ENCODE peak calls at places on chromosomes 2 and 18, in six cellular contexts. N is GM23248; D is activated CD4-positive, alpha-beta T cell treated with anti-CD3 and anti-CD28 coated beads, Interleukin-2, amount 10 ng/mL, durations not matched to agents 7 days and 5 days; O is NCI-H510A; Z is CD4-positive, alpha-beta memory T cell; L is progenitor cell of endocrine pancreas. V is an unnamed sample.

GRCh38 chr2:224412064-224412921 is 10.4 kb upstream of the FAM124B start:
- DNase-seq in O (no peak), L (no peak), Z (no peak), N (peak; percentile 84), D (no peak), V (no peak)

GRCh38 chr2:82636411-82637020 is 1822.6 kb downstream of the SUCLG1 start:
- DNase-seq in Z (no peak), N (no peak), L (no peak), O (no peak), D (no peak), V (no peak)

GRCh38 chr2:233426619-233427342 is 72.5 kb downstream of the DGKD start:
- DNase-seq in L (no peak), O (no peak), Z (no peak), N (peak; percentile 78), D (peak; percentile 14), V (no peak)

GRCh38 chr2:23078799-23079434 is 306.1 kb upstream of the KLHL29 start:
- DNase-seq in Z (no peak), O (no peak), D (no peak), N (no peak), L (no peak), V (no peak)

GRCh38 chr2:182540236-182540635 is 113.4 kb upstream of the PDE1A start:
- DNase-seq in Z (no peak), L (no peak), N (no peak), D (no peak), O (peak; percentile 16), V (no peak)

GRCh38 chr2:142321706-142322280 is 191.0 kb upstream of the LRP1B start:
- DNase-seq in Z (no peak), N (no peak), O (no peak), L (no peak), D (no peak), V (no peak)

GRCh38 chr2:75065402-75066008 is 107.1 kb downstream of the POLE4 start:
- DNase-seq in L (no peak), O (no peak), D (no peak), Z (no peak), N (peak; percentile 64), V (no peak)

GRCh38 chr2:113124984-113125855 is 2.2 kb upstream of the IL1RN start:
- DNase-seq in D (no peak), O (no peak), N (peak; percentile 47), Z (no peak), L (no peak), V (no peak)

GRCh38 chr2:74815955-74816354 is 18.0 kb upstream of the HK2 start:
- DNase-seq in N (no peak), D (no peak), L (no peak), O (peak; percentile 5), Z (no peak), V (no peak)

GRCh38 chr18:11224166-11224565 is 74.8 kb upstream of the PIEZO2 start:
- DNase-seq in L (no peak), D (no peak), Z (no peak), O (no peak), N (no peak), V (no peak)

GRCh38 chr2:239117831-239118230 is 269.9 kb downstream of the TWIST2 start:
- DNase-seq in D (no peak), N (no peak), Z (no peak), L (no peak), O (no peak), V (no peak)